ENCODE peak calls at places on chromosomes 2 and 18, in eight cellular contexts. X, B, P, D, N, E, H and S are unnamed samples.
A peak's percentile ranks its signal among the peaks of the same experiment; 100 is the strongest.

GRCh38 chr18:13524054-13524453 is 202.3 kb downstream of the FAM210A start:
- DNase-seq in X (no peak), B (no peak), P (no peak), D (no peak), N (no peak), E (no peak), H (no peak), S (no peak)

GRCh38 chr2:172012688-172013358 is 13.1 kb downstream of the METAP1D start:
- DNase-seq in X (no peak), B (no peak), P (peak; percentile 33), D (no peak), N (no peak), E (no peak), H (peak; percentile 18), S (peak; percentile 37)

GRCh38 chr2:221077799-221078198 is 494.3 kb downstream of the EPHA4 start:
- DNase-seq in X (no peak), B (no peak), P (no peak), D (no peak), N (no peak), E (no peak), H (no peak), S (no peak)

GRCh38 chr18:58310517-58310916 is 266.5 kb downstream of the NEDD4L start:
- DNase-seq in X (peak; percentile 78), B (no peak), P (peak; percentile 96), D (peak; percentile 91), N (peak; percentile 89), E (peak; percentile 89), H (no peak), S (no peak)

GRCh38 chr2:883260-884026 is 67.2 kb upstream of the SNTG2 start:
- DNase-seq in X (no peak), B (no peak), P (no peak), D (no peak), N (peak; percentile 16), E (no peak), H (no peak), S (no peak)

GRCh38 chr2:63613391-63613901 is 24.7 kb downstream of the MDH1 start:
- DNase-seq in X (no peak), B (no peak), P (no peak), D (no peak), N (no peak), E (no peak), H (peak; percentile 40), S (peak; percentile 26)

GRCh38 chr2:198657520-198658121 is 800.1 kb downstream of the SATB2 start:
- DNase-seq in X (no peak), B (peak; percentile 46), P (no peak), D (no peak), N (peak; percentile 56), E (no peak), H (peak; percentile 63), S (peak; percentile 32)

GRCh38 chr2:220959391-220959802 is 612.7 kb downstream of the EPHA4 start:
- DNase-seq in X (no peak), B (peak; percentile 52), P (peak; percentile 9), D (no peak), N (no peak), E (no peak), H (no peak), S (no peak)

GRCh38 chr18:27378396-27379094 is 193.4 kb upstream of the CHST9 start:
- DNase-seq in X (no peak), B (no peak), P (peak; percentile 45), D (no peak), N (no peak), E (no peak), H (no peak), S (no peak)

GRCh38 chr2:127081826-127082633 is 24.9 kb downstream of the BIN1 start:
- DNase-seq in X (peak; percentile 45), B (no peak), P (no peak), D (no peak), N (no peak), E (no peak), H (no peak), S (no peak)
- H3K4me1 ChIP-seq in X (peaks cover 95% of the 10 kb centered on the region), B (no peaks in the 10 kb centered on the region), P (peaks cover 6% of the 10 kb centered on the region), D (peaks cover 69% of the 10 kb centered on the region), N (peaks cover 39% of the 10 kb centered on the region), E (peaks cover 77% of the 10 kb centered on the region), H (peaks cover 38% of the 10 kb centered on the region), S (no peaks in the 10 kb centered on the region)

DNA sequence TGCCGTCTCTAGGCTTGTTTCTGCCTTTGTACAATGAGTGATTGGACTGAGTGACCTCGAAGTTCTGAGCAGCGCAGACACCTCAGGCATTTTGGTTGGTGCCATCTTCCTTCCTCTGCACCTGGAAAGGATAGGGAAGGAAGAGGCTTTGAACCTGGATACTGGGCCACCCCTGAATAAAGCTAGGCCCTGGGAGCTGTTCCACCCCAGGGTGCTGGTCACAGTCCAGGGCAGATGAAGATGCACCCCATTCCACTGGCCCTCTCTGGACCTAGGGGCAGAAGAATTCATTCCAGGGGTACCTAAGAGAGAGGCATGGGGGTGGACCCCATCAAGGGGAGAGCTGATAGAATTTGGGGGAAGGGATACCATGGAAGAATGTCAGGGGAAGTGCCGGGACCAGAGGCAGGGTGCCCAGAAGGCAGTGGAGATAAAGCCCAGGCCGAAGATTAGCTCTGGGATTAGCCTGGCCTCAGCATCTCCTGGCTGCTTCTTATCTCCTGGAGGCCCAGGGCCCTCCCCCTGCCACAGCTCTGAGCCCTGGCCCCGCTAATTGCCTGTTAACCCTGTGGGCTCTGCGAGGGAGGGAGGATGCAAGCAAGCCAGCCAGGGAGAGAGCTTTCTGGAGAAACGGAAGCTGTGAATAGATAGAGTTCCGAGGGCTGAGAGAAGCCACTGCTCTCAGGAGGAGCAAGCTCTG is 11.4 kb downstream of the ASIC4 start:
- DNase-seq in X (no peak), B (no peak), P (no peak), D (no peak), N (no peak), E (no peak), H (peak; percentile 91), S (no peak)
- H3K27me3 ChIP-seq in X (no peaks in the 10 kb centered on the region), B (no peaks in the 10 kb centered on the region), P (peaks cover 33% of the 10 kb centered on the region), D (peaks cover 91% of the 10 kb centered on the region), N (peaks cover 46% of the 10 kb centered on the region), E (peaks cover 96% of the 10 kb centered on the region), H (peaks cover 52% of the 10 kb centered on the region), S (peaks cover 32% of the 10 kb centered on the region)

DNA sequence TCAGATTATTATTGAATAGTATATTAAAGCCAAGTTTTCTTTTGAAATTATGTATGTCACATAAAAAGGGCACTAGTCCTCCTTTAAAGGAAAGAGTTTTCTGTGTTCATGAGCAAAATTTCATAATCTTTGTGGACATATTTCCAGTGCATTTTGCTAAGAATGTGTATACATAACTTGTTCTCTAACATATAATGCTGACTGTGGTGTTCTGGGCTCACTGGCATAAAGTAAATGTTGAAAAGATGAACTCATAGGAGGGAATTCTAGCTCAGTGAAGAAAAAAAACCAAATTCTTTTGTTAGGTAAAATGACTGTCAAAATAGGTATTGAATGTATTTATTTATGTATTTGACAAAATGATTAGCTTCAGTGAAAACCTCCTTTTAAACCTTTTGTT is 6.2 kb downstream of the KCNJ13 start:
- DNase-seq in X (no peak), B (no peak), P (no peak), D (no peak), N (no peak), E (no peak), H (no peak), S (no peak)
- H3K4me3 ChIP-seq in X (no peak overlapping the region), B (no peak overlapping the region), P (no peak overlapping the region), D (no peak overlapping the region), N (no peak overlapping the region), E (no peak overlapping the region), H (no peak overlapping the region), S (no peak overlapping the region)

GRCh38 chr18:34576622-34577021 is 133.5 kb upstream of the DTNA start:
- DNase-seq in X (no peak), B (no peak), P (no peak), D (no peak), N (no peak), E (no peak), H (no peak), S (no peak)
- H3K4me1 ChIP-seq in X (no peaks in the 10 kb centered on the region), B (no peaks in the 10 kb centered on the region), P (no peaks in the 10 kb centered on the region), D (no peaks in the 10 kb centered on the region), N (no peaks in the 10 kb centered on the region), E (no peaks in the 10 kb centered on the region), H (no peaks in the 10 kb centered on the region), S (no peaks in the 10 kb centered on the region)

DNA sequence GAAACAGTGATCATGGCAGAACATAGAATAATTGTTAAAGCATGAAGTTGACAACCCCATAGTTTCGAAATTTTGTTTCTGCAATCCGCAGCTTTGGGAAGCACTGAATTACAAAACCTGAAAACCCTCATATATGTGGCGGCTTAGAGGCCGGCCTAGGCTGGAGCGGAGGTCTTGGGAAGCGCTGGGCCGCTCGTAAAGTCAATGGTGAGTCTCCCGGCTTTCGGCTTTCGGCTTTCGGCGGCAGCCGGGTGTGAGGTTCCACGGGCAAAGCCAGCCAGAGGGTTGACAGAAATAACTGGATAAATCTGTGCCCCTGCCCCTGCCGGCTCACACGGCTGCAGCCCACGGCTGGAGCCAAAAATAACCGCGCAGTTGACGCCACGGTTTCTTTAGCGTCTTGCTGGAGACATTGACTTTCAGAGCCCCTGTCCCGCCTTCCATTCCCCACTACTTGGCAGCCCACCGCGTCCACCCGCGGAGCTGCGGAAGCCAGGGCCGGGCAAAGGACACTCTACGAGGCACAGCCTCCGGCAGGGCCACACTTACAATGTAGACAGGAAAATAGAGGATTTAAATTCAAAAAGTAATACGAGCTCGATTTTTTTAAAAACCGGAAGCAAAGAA is 28.5 kb upstream of the ATP6V1B1 start:
- DNase-seq in X (peak; percentile 24), B (no peak), P (no peak), D (no peak), N (peak; percentile 13), E (no peak), H (peak; percentile 72), S (no peak)
- H3K27me3 ChIP-seq in X (peaks cover 23% of the 10 kb centered on the region), B (no peaks in the 10 kb centered on the region), P (no peaks in the 10 kb centered on the region), D (peaks cover 86% of the 10 kb centered on the region), N (peaks cover 18% of the 10 kb centered on the region), E (peaks cover 94% of the 10 kb centered on the region), H (peaks cover 100% of the 10 kb centered on the region), S (no peaks in the 10 kb centered on the region)

DNA sequence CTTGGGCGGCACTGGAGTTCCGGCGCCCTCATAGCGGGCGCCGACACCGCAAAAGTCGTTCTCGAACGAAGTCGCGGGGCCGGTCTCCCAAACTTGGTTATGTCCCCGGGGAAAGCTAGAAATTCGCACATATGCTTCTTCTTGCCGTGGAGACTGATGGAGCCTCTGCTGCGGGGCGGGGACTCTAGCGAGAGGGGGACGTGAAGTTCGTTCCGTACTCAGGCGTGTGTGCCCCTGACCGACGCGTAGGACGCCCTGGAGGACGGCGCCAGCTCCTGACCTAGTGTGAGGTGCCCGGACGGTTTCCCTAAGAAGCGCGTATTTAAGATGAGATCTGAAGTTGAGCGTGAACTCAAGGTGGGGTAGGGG is 465 bp downstream of the RBM44 start:
- DNase-seq in X (no peak), B (no peak), P (no peak), D (no peak), N (no peak), E (no peak), H (no peak), S (no peak)
- H3K4me3 ChIP-seq in X (no peak overlapping the region), B (no peak overlapping the region), P (no peak overlapping the region), D (no peak overlapping the region), N (no peak overlapping the region), E (no peak overlapping the region), H (no peak overlapping the region), S (no peak overlapping the region)